ENCODE peak calls at places on chromosomes 7 and 10, in six cellular contexts. E is iris pigment epithelial cell; R is mammary epithelial cell; B is activated effector memory CD4-positive, alpha-beta T cell treated with anti-CD3 and anti-CD28 coated beads, Interleukin-2, amount 50 U/mL, for 16 hours; T is RCC 7860; G is GM04503. U is an unnamed sample.

GRCh38 chr10:118960166-118961090 is 69.1 kb upstream of the NANOS1 start:
- DNase-seq in B (no peak), T (no peak), E (no peak), G (no peak), R (peak; percentile 49), U (no peak)

GRCh38 chr7:131238260-131238940 is 89.3 kb upstream of the MKLN1 start:
- DNase-seq in T (peak; percentile 97), G (peak; percentile 77), B (no peak), R (peak; percentile 70), E (peak; percentile 89), U (peak; percentile 43)

GRCh38 chr10:50470798-50471582 is 152.8 kb downstream of the SGMS1 start:
- DNase-seq in T (peak; percentile 70), R (peak; percentile 70), E (no peak), G (peak; percentile 23), B (no peak), U (no peak)

GRCh38 chr7:93884541-93884940 is 6.0 kb downstream of the TFPI2 start:
- DNase-seq in E (no peak), R (no peak), G (no peak), B (no peak), T (no peak), U (no peak)

GRCh38 chr7:80428161-80429054 is 83.5 kb downstream of the GNAT3 start:
- DNase-seq in G (peak; percentile 18), R (peak; percentile 62), E (peak; percentile 80), B (no peak), T (peak; percentile 48), U (peak; percentile 77)

GRCh38 chr7:112255388-112255720 is 48.9 kb downstream of the ZNF277 start:
- DNase-seq in T (no peak), G (no peak), R (no peak), B (no peak), E (no peak), U (peak; percentile 9)

GRCh38 chr7:93717217-93717900 is 142.8 kb upstream of the CALCR start:
- DNase-seq in R (peak; percentile 79), B (no peak), E (peak; percentile 76), T (peak; percentile 75), G (no peak), U (peak; percentile 42)

GRCh38 chr7:17936321-17936720 is 4.0 kb downstream of the SNX13 start:
- DNase-seq in B (no peak), T (no peak), E (no peak), R (no peak), G (no peak), U (no peak)

GRCh38 chr7:81627565-81628287 is 142.1 kb downstream of the HGF start:
- DNase-seq in T (no peak), R (peak; percentile 76), G (no peak), E (peak; percentile 93), B (no peak), U (no peak)

U was measured in SW480.